ENCODE peak calls at places on chromosomes 5 and 9, in six cellular contexts. B is thyroid gland; R is tibial nerve; D is CD4-positive, CD25-positive, alpha-beta regulatory T cell; V is transverse colon; Y is CD8-positive, alpha-beta T cell. P is an unnamed sample.

GRCh38 chr5:125446986-125447385 is 700.5 kb upstream of the ZNF608 start:
- DNase-seq in B (no peak), R (no peak), D (no peak), V (no peak), Y (no peak), P (no peak)

GRCh38 chr9:111832428-111832827 is 37.7 kb upstream of the SHOC1 start:
- DNase-seq in B (no peak), R (no peak), D (no peak), V (no peak), Y (no peak), P (no peak)

GRCh38 chr5:155260798-155261197 is 247.2 kb downstream of the KIF4B start:
- DNase-seq in B (no peak), R (no peak), D (peak; percentile 1), V (no peak), Y (no peak), P (no peak)

GRCh38 chr5:40428129-40428528 is 251.6 kb upstream of the PTGER4 start:
- DNase-seq in B (no peak), R (peak; percentile 31), D (no peak), V (no peak), Y (no peak), P (no peak)

GRCh38 chr9:121574771-121575519 is 75.3 kb upstream of the GGTA1 start:
- DNase-seq in B (no peak), R (no peak), D (no peak), V (no peak), Y (no peak), P (no peak)

GRCh38 chr5:107219993-107220392 is 450.7 kb downstream of the EFNA5 start:
- DNase-seq in B (no peak), R (no peak), D (no peak), V (no peak), Y (no peak), P (no peak)

GRCh38 chr9:104976196-104976595 is 48.2 kb upstream of the ABCA1 start:
- DNase-seq in B (no peak), R (no peak), D (no peak), V (no peak), Y (no peak), P (no peak)

GRCh38 chr9:87878930-87879603 is 3.6 kb upstream of the SPATA31E1 start:
- DNase-seq in B (no peak), R (no peak), D (no peak), V (no peak), Y (no peak), P (no peak)

GRCh38 chr5:173671121-173671949 is 54.9 kb upstream of the BOD1 start:
- DNase-seq in B (peak; percentile 98), R (no peak), D (no peak), V (peak; percentile 18), Y (no peak), P (no peak)

GRCh38 chr5:125484272-125485002 is 738.0 kb upstream of the ZNF608 start:
- DNase-seq in B (peak; percentile 17), R (peak; percentile 28), D (no peak), V (peak; percentile 70), Y (no peak), P (no peak)

GRCh38 chr5:1502046-1502736 is 21.6 kb downstream of the LPCAT1 start:
- DNase-seq in B (no peak), R (no peak), D (peak; percentile 46), V (peak; percentile 41), Y (peak; percentile 64), P (no peak)

GRCh38 chr5:88203977-88204735 is 64.5 kb downstream of the TMEM161B start:
- DNase-seq in B (no peak), R (no peak), D (peak; percentile 55), V (no peak), Y (peak; percentile 69), P (peak; percentile 28)

GRCh38 chr5:61604076-61604475 is 272.0 kb downstream of the ZSWIM6 start:
- DNase-seq in B (peak; percentile 76), R (no peak), D (no peak), V (no peak), Y (no peak), P (no peak)

GRCh38 chr5:79107020-79107796 is 4.4 kb upstream of the BHMT start:
- DNase-seq in B (no peak), R (no peak), D (no peak), V (no peak), Y (no peak), P (no peak)

GRCh38 chr9:105219291-105219805 is 25.1 kb upstream of the SLC44A1 start:
- DNase-seq in B (no peak), R (no peak), D (no peak), V (no peak), Y (no peak), P (no peak)

GRCh38 chr9:123745933-123746332 is 184.0 kb downstream of the DENND1A start:
- DNase-seq in B (no peak), R (no peak), D (no peak), V (no peak), Y (no peak), P (no peak)

GRCh38 chr5:38060354-38060753 is 198.0 kb upstream of the EGFLAM start:
- DNase-seq in B (no peak), R (no peak), D (no peak), V (no peak), Y (no peak), P (no peak)

GRCh38 chr9:126111556-126111955 is 215.1 kb upstream of the MVB12B start:
- DNase-seq in B (no peak), R (no peak), D (no peak), V (no peak), Y (no peak), P (no peak)

GRCh38 chr5:38825494-38825893 is 20.3 kb upstream of the OSMR start:
- DNase-seq in B (no peak), R (no peak), D (no peak), V (no peak), Y (no peak), P (no peak)

GRCh38 chr5:1330847-1331831 is 13.8 kb downstream of the CLPTM1L start:
- DNase-seq in B (no peak), R (no peak), D (no peak), V (peak; percentile 8), Y (no peak), P (no peak)

GRCh38 chr9:33165263-33166151 is 1.6 kb downstream of the B4GALT1 start:
- DNase-seq in B (peak; percentile 42), R (no peak), D (peak; percentile 76), V (peak; percentile 71), Y (no peak), P (no peak)

DNA sequence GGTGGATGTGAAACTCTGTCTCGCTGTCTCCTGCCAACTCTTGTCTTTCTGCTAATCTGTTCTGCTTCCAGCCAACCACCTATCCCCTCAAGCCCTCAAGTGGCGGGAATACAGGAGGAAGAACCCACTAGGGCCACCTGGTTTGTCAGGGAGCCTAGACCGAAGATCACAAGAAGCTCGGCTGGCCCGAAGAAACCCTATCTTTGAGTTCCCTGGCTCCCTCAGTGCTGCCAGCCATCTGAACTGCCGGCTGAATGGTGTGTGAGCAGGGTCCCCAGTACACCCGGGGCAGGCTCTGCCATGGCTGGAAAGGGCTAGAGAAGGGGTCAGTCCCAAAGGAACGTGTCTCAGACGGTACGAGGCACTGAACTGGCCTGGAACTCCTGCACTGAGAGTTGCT is 49.2 kb upstream of the TESK1 start:
- DNase-seq in B (no peak), R (no peak), D (no peak), V (no peak), Y (no peak), P (no peak)
- H3K36me3 ChIP-seq in B (peaks cover 37% of the 10 kb centered on the region), R (peaks cover 9% of the 10 kb centered on the region), D (no peaks in the 10 kb centered on the region), V (no peaks in the 10 kb centered on the region), Y (no peaks in the 10 kb centered on the region), P (no peaks in the 10 kb centered on the region)

GRCh38 chr5:93902288-93902687 is 160.9 kb upstream of the POU5F2 start:
- DNase-seq in B (no peak), R (no peak), D (no peak), V (no peak), Y (no peak), P (no peak)

GRCh38 chr5:93899026-93899600 is 157.7 kb upstream of the POU5F2 start:
- DNase-seq in B (no peak), R (no peak), D (peak; percentile 23), V (no peak), Y (no peak), P (no peak)

GRCh38 chr5:93909356-93909755 is 168.0 kb upstream of the POU5F2 start:
- DNase-seq in B (no peak), R (no peak), D (peak; percentile 13), V (no peak), Y (no peak), P (no peak)

DNA sequence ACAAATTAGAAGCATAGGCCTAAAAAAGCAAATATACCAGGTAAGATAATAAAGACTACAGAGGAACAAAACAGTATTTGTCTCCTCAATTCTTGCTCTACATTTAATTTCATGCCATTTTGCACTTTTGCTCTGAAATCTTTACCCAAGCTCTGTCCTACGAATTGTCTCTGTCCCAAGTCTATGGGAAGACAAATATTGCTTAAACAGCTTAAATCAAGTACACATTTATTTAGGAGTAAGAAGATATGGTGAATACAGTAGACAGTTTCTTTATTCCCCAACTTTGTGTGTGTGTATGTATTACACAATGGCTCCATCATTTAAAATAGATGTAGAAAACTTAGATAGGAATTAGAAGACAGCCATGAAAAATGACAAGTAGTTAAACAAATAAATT is 163.5 kb upstream of the POU5F2 start:
- DNase-seq in B (no peak), R (no peak), D (no peak), V (no peak), Y (no peak), P (no peak)
- H3K4me1 ChIP-seq in B (no peaks in the 10 kb centered on the region), R (no peaks in the 10 kb centered on the region), D (no peaks in the 10 kb centered on the region), V (peaks cover 7% of the 10 kb centered on the region), Y (no peaks in the 10 kb centered on the region), P (no peaks in the 10 kb centered on the region)

DNA sequence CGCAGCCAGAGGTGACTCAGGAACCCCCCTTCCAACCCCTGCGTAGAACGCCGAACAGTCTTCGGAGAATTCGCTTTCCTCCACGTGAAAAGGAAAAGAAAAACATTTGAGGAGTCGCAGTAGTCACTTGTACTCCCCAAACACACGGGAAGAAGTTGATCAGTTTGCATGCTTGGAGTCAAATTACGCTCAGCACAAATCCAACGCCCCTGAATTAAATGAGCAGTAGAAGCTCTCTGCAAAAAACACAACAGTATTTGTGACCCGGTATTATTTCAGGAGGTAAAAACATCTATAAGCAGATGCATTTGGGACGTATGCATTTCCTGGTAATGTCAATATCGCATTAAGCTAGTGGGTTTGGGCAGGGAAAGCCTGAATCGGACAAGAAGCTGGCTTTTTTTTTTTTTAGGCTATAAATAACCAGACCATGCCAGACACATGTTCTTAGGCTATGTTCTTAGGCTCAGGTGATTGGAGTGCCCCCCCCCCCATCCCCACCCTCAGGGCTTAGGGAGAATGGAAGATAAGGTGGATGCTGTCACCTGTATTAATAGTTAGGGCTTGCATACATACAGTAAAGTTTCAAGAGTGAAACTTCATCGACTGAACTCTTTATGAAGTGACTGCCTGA is 922 bp upstream of the ARL15 start:
- DNase-seq in B (peak; percentile 12), R (no peak), D (peak; percentile 35), V (no peak), Y (no peak), P (peak; percentile 5)
- H3K4me3 ChIP-seq in B (peak overlapping the region; percentile 37), R (peak overlapping the region; percentile 89), D (peak overlapping the region; percentile 97), V (peak overlapping the region; percentile 93), Y (peak overlapping the region; percentile 97), P (peak overlapping the region; percentile 91)

DNA sequence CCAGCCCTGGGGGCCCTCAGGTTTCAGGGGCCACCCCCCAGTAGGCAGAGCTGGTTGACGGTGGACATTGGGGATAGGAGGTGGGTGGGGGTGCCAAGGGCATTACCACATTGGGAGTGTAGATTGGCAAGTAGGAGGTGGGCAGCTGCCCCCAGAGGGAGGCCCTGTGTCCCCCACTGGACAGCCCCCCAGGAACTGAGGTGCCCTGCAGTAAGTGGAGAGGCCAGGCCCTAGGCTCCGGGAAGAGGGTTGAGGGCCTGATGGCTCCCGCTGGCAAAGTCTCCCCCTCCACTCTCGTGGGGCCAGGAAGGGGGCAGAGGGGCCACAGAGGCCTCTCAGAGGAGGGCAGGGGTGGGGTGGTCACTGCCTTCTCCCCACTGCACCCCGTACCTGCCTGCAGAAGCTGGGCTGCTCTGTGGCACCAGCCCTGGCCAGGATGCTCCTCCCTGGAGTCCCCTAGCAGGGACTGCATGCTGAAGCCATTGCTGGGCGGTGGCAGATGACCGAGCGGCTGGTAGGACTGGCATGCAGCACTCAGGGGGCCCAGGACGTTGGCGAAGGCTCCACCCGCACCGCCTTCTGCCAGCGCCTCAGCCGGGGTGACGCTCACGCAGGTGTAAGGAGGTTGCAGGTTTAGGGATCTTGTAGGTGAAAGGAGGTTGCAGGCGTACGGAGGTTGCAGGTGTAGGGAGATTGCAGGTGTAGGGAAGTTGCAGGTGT is 89.6 kb upstream of the CACNA1B start:
- DNase-seq in B (no peak), R (no peak), D (no peak), V (no peak), Y (no peak), P (no peak)
- H3K36me3 ChIP-seq in B (peaks cover 33% of the 10 kb centered on the region), R (peaks cover 12% of the 10 kb centered on the region), D (peaks cover 72% of the 10 kb centered on the region), V (peaks cover 35% of the 10 kb centered on the region), Y (peaks cover 55% of the 10 kb centered on the region), P (peaks cover 37% of the 10 kb centered on the region)